ENCODE peak calls at places on chromosomes 16 and 17, in eight cellular contexts. Y is left lung, R is PC-3, W is body of pancreas, S is stomach, M is HCT116, F is kidney, Q is ascending aorta. X is an unnamed sample.

GRCh38 chr16:17068524-17068923 is 402.2 kb downstream of the XYLT1 start:
- DNase-seq in S (no peak), Q (no peak), F (no peak), M (no peak), R (no peak), W (no peak), Y (no peak), X (no peak)

GRCh38 chr16:9827062-9827752 is 355.0 kb downstream of the GRIN2A start:
- DNase-seq in F (no peak), Y (no peak), M (no peak), W (no peak), Q (no peak), S (no peak), R (no peak), X (no peak)

GRCh38 chr17:40318835-40319332 is 9.9 kb downstream of the RARA start:
- DNase-seq in F (peak; percentile 82), W (no peak), M (no peak), S (no peak), Y (peak; percentile 81), R (no peak), Q (no peak), X (no peak)

GRCh38 chr16:57938936-57939871 is 31.7 kb downstream of the CNGB1 start:
- DNase-seq in Y (no peak), F (peak; percentile 90), W (peak; percentile 27), M (peak; percentile 13), S (peak; percentile 74), R (peak; percentile 47), Q (no peak), X (no peak)

GRCh38 chr16:81189100-81189664 is 49.3 kb upstream of the BCO1 start:
- DNase-seq in R (no peak), F (peak; percentile 96), Y (peak; percentile 76), S (peak; percentile 69), M (no peak), Q (no peak), W (peak; percentile 62), X (no peak)

GRCh38 chr16:66409156-66409555 is 17.9 kb upstream of the BEAN1 start:
- DNase-seq in S (no peak), F (no peak), Y (no peak), W (no peak), R (peak; percentile 73), M (no peak), Q (no peak), X (no peak)

GRCh38 chr16:73011926-73012325 is 36.0 kb downstream of the ZFHX3 start:
- DNase-seq in M (no peak), S (no peak), R (no peak), Q (no peak), F (no peak), Y (no peak), W (no peak), X (no peak)

GRCh38 chr16:47905771-47906170 is 250.0 kb downstream of the ABCC12 start:
- DNase-seq in M (no peak), Y (no peak), W (no peak), R (peak; percentile 79), S (no peak), Q (no peak), F (no peak), X (no peak)

GRCh38 chr16:76766538-76766937 is 424.5 kb upstream of the MON1B start:
- DNase-seq in F (no peak), Y (no peak), W (no peak), R (no peak), S (no peak), Q (no peak), M (no peak), X (no peak)
- H3K9me3 ChIP-seq in F (peaks cover 10% of the 10 kb centered on the region), Y (peaks cover 25% of the 10 kb centered on the region), W (no peaks in the 10 kb centered on the region), R (no peaks in the 10 kb centered on the region), S (peaks cover 32% of the 10 kb centered on the region), Q (no peaks in the 10 kb centered on the region), M (peaks cover 3% of the 10 kb centered on the region), X (no peaks in the 10 kb centered on the region)

DNA sequence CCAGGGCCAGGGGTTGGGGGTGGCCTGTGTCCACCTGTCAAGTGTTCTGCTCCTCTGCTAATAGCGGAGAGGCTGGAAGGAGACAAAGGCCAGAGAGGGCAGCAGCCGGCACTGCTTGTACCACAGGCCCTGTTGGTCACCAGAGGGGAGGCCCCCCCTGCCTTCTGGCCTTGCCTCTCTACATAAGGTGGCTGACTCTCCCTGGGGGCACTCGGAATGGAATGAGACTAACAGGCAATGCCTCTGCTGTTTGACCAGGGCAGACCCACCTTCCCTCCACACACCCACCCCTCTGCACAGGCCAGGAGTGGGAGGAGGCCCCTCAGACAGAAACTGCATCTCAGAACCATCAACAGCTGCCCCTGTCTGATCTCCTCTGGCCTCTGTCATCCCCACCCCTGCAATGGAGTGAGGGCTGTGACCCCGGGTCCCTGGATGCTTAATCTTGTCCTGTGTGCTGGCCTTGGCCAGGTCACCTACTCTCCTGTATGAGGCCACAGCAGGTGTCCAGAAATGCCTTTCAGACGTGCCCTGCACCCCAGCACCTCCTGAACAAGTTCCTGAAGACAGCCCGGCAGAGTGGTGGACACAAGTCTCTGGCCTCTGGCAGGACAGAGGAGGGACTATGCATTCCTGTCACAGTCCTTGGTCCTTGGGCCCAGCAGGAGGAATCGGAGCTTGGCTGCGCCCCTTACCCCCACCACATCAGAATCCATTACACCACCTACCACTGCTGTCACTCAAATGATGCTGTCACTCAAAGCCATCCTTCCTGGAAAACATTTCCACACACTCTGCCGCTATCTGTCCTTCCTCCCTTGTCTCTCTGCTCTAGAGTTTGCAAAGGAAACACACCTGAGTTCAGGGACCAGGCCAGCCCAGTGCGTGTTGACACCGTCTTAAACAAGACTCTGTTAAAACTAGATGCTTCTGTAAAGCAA is 107.5 kb upstream of the ZNF750 start:
- DNase-seq in F (peak; percentile 30), M (no peak), S (no peak), Y (no peak), R (no peak), Q (no peak), W (no peak), X (no peak)
- H3K9me3 ChIP-seq in F (peaks cover 21% of the 10 kb centered on the region), M (peaks cover 24% of the 10 kb centered on the region), S (peaks cover 26% of the 10 kb centered on the region), Y (peaks cover 26% of the 10 kb centered on the region), R (no peaks in the 10 kb centered on the region), Q (peaks cover 35% of the 10 kb centered on the region), W (no peaks in the 10 kb centered on the region), X (peaks cover 11% of the 10 kb centered on the region)

GRCh38 chr16:68575082-68575481 is 36.0 kb downstream of the ZFP90 start:
- DNase-seq in S (no peak), Y (no peak), M (no peak), F (no peak), R (no peak), Q (no peak), W (no peak), X (no peak)
- H3K9me3 ChIP-seq in S (peaks cover 96% of the 10 kb centered on the region), Y (peaks cover 99% of the 10 kb centered on the region), M (peaks cover 14% of the 10 kb centered on the region), F (peaks cover 58% of the 10 kb centered on the region), R (peaks cover 4% of the 10 kb centered on the region), Q (peaks cover 69% of the 10 kb centered on the region), W (no peaks in the 10 kb centered on the region), X (peaks cover 29% of the 10 kb centered on the region)

GRCh38 chr17:32174889-32175288 is 32.6 kb downstream of the RHOT1 start:
- DNase-seq in R (no peak), S (no peak), Q (no peak), M (no peak), W (no peak), Y (no peak), F (no peak), X (no peak)
- H3K9me3 ChIP-seq in R (no peaks in the 10 kb centered on the region), S (peaks cover 13% of the 10 kb centered on the region), Q (no peaks in the 10 kb centered on the region), M (no peaks in the 10 kb centered on the region), W (no peaks in the 10 kb centered on the region), Y (no peaks in the 10 kb centered on the region), F (no peaks in the 10 kb centered on the region), X (no peaks in the 10 kb centered on the region)

GRCh38 chr17:22464041-22464440 is 771.7 kb downstream of the KCNJ18 start:
- DNase-seq in W (no peak), M (no peak), R (no peak), Y (no peak), S (no peak), F (no peak), Q (no peak), X (no peak)
- H3K9me3 ChIP-seq in W (no peaks in the 10 kb centered on the region), M (peaks cover 12% of the 10 kb centered on the region), R (peaks cover 3% of the 10 kb centered on the region), Y (peaks cover 33% of the 10 kb centered on the region), S (peaks cover 40% of the 10 kb centered on the region), F (no peaks in the 10 kb centered on the region), Q (no peaks in the 10 kb centered on the region), X (no peaks in the 10 kb centered on the region)

X was measured in T-helper 17 cell.